ENCODE peak calls at places on chromosomes 2 and 18, in seven cellular contexts. Z is fibroblast of lung, U is H1, I is endothelial cell of umbilical vein, G is PC-3, M is kidney, J is GM23248. A is an unnamed sample.

GRCh38 chr2:150802648-150803047 is 315.2 kb upstream of the RND3 start:
- DNase-seq in Z (peak), U (no peak), I (no peak), G (no peak), M (no peak), J (no peak), A (no peak)

GRCh38 chr2:202221873-202222272 is 16.5 kb downstream of the SUMO1 start:
- DNase-seq in Z (peak), U (no peak), I (no peak), G (no peak), M (no peak), J (peak), A (no peak)

GRCh38 chr18:79518683-79519128 is 123.0 kb downstream of the NFATC1 start:
- DNase-seq in Z (no peak), U (no peak), I (no peak), G (no peak), M (peak), J (no peak), A (no peak)

GRCh38 chr2:130834923-130835765 is 1.6 kb upstream of the ARHGEF4 start:
- DNase-seq in Z (no peak), U (no peak), I (no peak), G (no peak), M (peak), J (no peak), A (no peak)

GRCh38 chr2:230903251-230904150 is 21.5 kb downstream of the GPR55 start:
- DNase-seq in Z (no peak), U (no peak), I (no peak), G (no peak), M (no peak), J (no peak), A (no peak)

GRCh38 chr2:171432969-171433762 is 624 bp downstream of the METTL8 start:
- DNase-seq in Z (peak), U (no peak), I (no peak), G (peak), M (no peak), J (peak), A (no peak)

GRCh38 chr2:158740127-158740526 is 55.0 kb upstream of the DAPL1 start:
- DNase-seq in Z (peak), U (no peak), I (no peak), G (no peak), M (peak), J (no peak), A (no peak)

GRCh38 chr2:229235136-229235914 is 35.8 kb downstream of the PID1 start:
- DNase-seq in Z (peak), U (no peak), I (no peak), G (peak), M (no peak), J (peak), A (no peak)

GRCh38 chr18:48475635-48476549 is 62.9 kb upstream of the CTIF start:
- DNase-seq in Z (peak), U (peak), I (peak), G (peak), M (no peak), J (peak), A (no peak)

GRCh38 chr2:36366491-36367120 is 11.0 kb downstream of the CRIM1 start:
- DNase-seq in Z (peak), U (no peak), I (peak), G (peak), M (no peak), J (no peak), A (no peak)

GRCh38 chr18:10454800-10455550 is 540 bp downstream of the APCDD1 start:
- DNase-seq in Z (peak), U (no peak), I (peak), G (no peak), M (peak), J (peak), A (no peak)

GRCh38 chr2:86603892-86604291 is 19.8 kb downstream of the RNF103 start:
- DNase-seq in Z (no peak), U (no peak), I (no peak), G (no peak), M (no peak), J (no peak), A (no peak)

GRCh38 chr2:214038186-214038585 is 372.7 kb upstream of the VWC2L start:
- DNase-seq in Z (no peak), U (no peak), I (no peak), G (no peak), M (no peak), J (no peak), A (no peak)

GRCh38 chr2:47048801-47049480 is 106.2 kb downstream of the STPG4 start:
- DNase-seq in Z (no peak), U (no peak), I (no peak), G (no peak), M (no peak), J (no peak), A (no peak)

GRCh38 chr2:84713441-84713840 is 167.4 kb downstream of the TRABD2A start:
- DNase-seq in Z (no peak), U (no peak), I (no peak), G (no peak), M (no peak), J (peak), A (no peak)

GRCh38 chr2:74887445-74887951 is 53.6 kb downstream of the HK2 start:
- DNase-seq in Z (peak), U (no peak), I (no peak), G (peak), M (no peak), J (peak), A (peak)

GRCh38 chr2:42974303-42974696 is 181.9 kb upstream of the HAAO start:
- DNase-seq in Z (peak), U (no peak), I (no peak), G (no peak), M (no peak), J (no peak), A (no peak)

GRCh38 chr2:67463810-67464209 is 66.7 kb downstream of the ETAA1 start:
- DNase-seq in Z (peak), U (no peak), I (peak), G (peak), M (no peak), J (no peak), A (peak)

GRCh38 chr18:68865021-68865420 is 67.1 kb downstream of the CCDC102B start:
- DNase-seq in Z (no peak), U (no peak), I (no peak), G (no peak), M (no peak), J (no peak), A (no peak)

GRCh38 chr2:178476477-178476876 is 1.9 kb downstream of the FKBP7 start:
- DNase-seq in Z (no peak), U (no peak), I (no peak), G (no peak), M (no peak), J (no peak), A (no peak)

GRCh38 chr18:59715445-59715844 is 18.2 kb upstream of the CCBE1 start:
- DNase-seq in Z (no peak), U (no peak), I (no peak), G (no peak), M (no peak), J (peak), A (no peak)

GRCh38 chr2:24285484-24286152 is 74.7 kb downstream of the ITSN2 start:
- DNase-seq in Z (no peak), U (no peak), I (peak), G (no peak), M (no peak), J (no peak), A (no peak)

GRCh38 chr18:9106094-9106493 is 3.6 kb downstream of the NDUFV2 start:
- DNase-seq in Z (no peak), U (no peak), I (no peak), G (no peak), M (no peak), J (no peak), A (no peak)

GRCh38 chr18:9104244-9104901 is 1.9 kb downstream of the NDUFV2 start:
- DNase-seq in Z (no peak), U (no peak), I (peak), G (peak), M (no peak), J (peak), A (no peak)

GRCh38 chr18:9103488-9103887 is 989 bp downstream of the NDUFV2 start:
- DNase-seq in Z (peak), U (no peak), I (peak), G (peak), M (no peak), J (peak), A (no peak)

GRCh38 chr18:9106800-9107574 is 4.5 kb downstream of the NDUFV2 start:
- DNase-seq in Z (no peak), U (no peak), I (no peak), G (no peak), M (no peak), J (no peak), A (no peak)

DNA sequence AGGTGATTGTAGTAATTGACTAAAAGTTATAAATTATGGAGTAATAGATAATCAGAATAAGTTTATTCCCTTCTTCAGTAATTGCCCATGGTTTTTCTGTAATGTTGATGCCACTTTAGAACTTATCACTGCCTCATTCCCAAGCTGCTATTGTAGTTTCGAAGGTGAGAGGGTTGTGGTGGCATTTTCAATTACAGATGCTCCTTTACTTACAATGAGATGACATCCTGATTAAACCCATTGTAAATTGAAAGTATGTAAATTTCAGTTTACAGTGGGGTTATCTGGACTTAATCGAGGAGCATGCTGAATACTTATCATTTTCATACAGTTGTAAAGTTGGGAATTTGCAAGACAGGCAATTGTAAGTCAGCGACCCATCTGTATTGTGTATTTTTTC is 2.9 kb downstream of the NDUFV2 start:
- DNase-seq in Z (no peak), U (no peak), I (no peak), G (no peak), M (no peak), J (no peak), A (no peak)
- H3K9ac ChIP-seq in Z (no peak), U (no peak), I (no peak), G (peak), M (no peak), J (peak), A (peak)

GRCh38 chr18:63936156-63936931 is 12.8 kb upstream of the HMSD start:
- DNase-seq in Z (peak), U (peak), I (peak), G (peak), M (peak), J (peak), A (peak)
- H3K9ac ChIP-seq in Z (peak), U (peak), I (peak), G (peak), M (no peak), J (peak), A (peak)

GRCh38 chr2:127453013-127453391 is 34.8 kb downstream of the PROC start:
- DNase-seq in Z (no peak), U (no peak), I (no peak), G (no peak), M (no peak), J (no peak), A (no peak)
- H3K9ac ChIP-seq in Z (no peak), U (no peak), I (no peak), G (no peak), M (no peak), J (no peak), A (no peak)

GRCh38 chr18:13455470-13455869 is 236.9 kb downstream of the LDLRAD4 start:
- DNase-seq in Z (no peak), U (no peak), I (no peak), G (no peak), M (no peak), J (no peak), A (no peak)
- H3K9ac ChIP-seq in Z (no peak), U (no peak), I (no peak), G (no peak), M (no peak), J (no peak), A (no peak)

DNA sequence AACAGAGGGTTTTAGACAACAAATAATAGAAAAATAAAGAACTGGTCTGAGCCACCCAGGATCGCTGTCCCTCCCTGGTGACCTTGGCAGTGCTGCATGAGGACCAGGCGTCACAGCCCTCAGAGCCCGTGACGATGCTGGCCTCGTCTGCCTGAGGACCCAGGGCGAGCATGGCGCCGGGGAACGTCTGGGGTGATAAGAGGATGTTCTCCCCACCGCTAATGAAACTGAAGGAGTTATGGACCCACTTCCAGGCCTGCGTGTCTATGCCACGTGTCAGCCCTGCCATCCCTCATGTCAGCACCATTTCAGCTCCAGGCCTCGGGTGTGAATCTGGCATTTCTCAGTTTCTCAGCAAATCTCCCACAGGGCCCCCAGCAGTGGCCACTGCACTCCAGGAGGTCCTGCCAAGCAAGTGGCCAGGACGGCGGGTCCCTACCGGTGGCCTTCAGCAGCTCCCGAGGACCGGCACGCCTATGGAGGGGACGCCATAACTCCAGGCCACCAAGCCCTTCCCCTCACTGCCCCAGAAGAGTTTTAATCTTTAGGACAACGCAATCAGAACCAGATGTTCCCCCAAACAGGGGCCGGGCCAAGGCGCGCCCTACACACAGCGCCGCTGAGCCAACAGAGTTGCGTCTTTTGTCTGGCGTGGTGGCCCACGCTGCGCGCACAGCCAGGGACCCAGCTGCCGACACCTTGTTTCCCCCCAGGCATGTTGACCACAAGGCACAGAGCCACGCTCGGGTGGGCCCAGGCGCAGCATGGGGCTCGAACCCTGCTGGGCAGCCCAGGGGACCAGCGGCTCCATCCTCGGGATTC is 179.8 kb downstream of the TWIST2 start:
- DNase-seq in Z (no peak), U (no peak), I (no peak), G (no peak), M (no peak), J (peak), A (no peak)
- H3K9ac ChIP-seq in Z (no peak), U (no peak), I (no peak), G (no peak), M (no peak), J (no peak), A (no peak)

GRCh38 chr2:105398522-105399206 is at the start of gene FHL2:
- DNase-seq in Z (peak), U (peak), I (peak), G (peak), M (peak), J (peak), A (no peak)
- H3K9ac ChIP-seq in Z (peak), U (peak), I (peak), G (peak), M (peak), J (peak), A (peak)

A was measured in keratinocyte.